ENCODE peak calls at places on chromosome 13, in five cellular contexts. One of them, this sample, is unnamed.

GRCh38 chr13:101942038-101942437 is 459.8 kb downstream of the FGF14 start:
- DNase-seq in CD4-positive, alpha-beta T cell: no peak
- DNase-seq in mesendoderm: peak; percentile 71
- DNase-seq in psoas muscle: no peak
- DNase-seq in brain microvascular endothelial cell: peak; percentile 43
- DNase-seq in this sample: peak; percentile 70

GRCh38 chr13:107459430-107459829 is 755.9 kb downstream of the LIG4 start:
- DNase-seq in CD4-positive, alpha-beta T cell: no peak
- DNase-seq in mesendoderm: no peak
- DNase-seq in psoas muscle: no peak
- DNase-seq in brain microvascular endothelial cell: peak; percentile 80
- DNase-seq in this sample: no peak

GRCh38 chr13:113552079-113552478 is 32.5 kb upstream of the TFDP1 start:
- DNase-seq in CD4-positive, alpha-beta T cell: no peak
- DNase-seq in mesendoderm: no peak
- DNase-seq in psoas muscle: no peak
- DNase-seq in brain microvascular endothelial cell: no peak
- DNase-seq in this sample: peak; percentile 32

GRCh38 chr13:51549050-51549449 is 35.2 kb upstream of the WDFY2 start:
- DNase-seq in CD4-positive, alpha-beta T cell: no peak
- DNase-seq in mesendoderm: peak; percentile 75
- DNase-seq in psoas muscle: no peak
- DNase-seq in brain microvascular endothelial cell: no peak
- DNase-seq in this sample: peak; percentile 62

GRCh38 chr13:108437496-108437895 is 168.0 kb downstream of the TNFSF13B start:
- DNase-seq in CD4-positive, alpha-beta T cell: no peak
- DNase-seq in mesendoderm: no peak
- DNase-seq in psoas muscle: no peak
- DNase-seq in brain microvascular endothelial cell: peak; percentile 70
- DNase-seq in this sample: no peak

GRCh38 chr13:105147481-105147880 is 1388.0 kb downstream of the EFNB2 start:
- DNase-seq in CD4-positive, alpha-beta T cell: no peak
- DNase-seq in mesendoderm: no peak
- DNase-seq in psoas muscle: no peak
- DNase-seq in brain microvascular endothelial cell: no peak
- DNase-seq in this sample: no peak

GRCh38 chr13:73961181-73961580 is 173.0 kb downstream of the KLF12 start:
- DNase-seq in CD4-positive, alpha-beta T cell: no peak
- DNase-seq in mesendoderm: no peak
- DNase-seq in psoas muscle: no peak
- DNase-seq in brain microvascular endothelial cell: no peak
- DNase-seq in this sample: no peak

GRCh38 chr13:27182844-27183497 is 11.4 kb upstream of the USP12 start:
- DNase-seq in CD4-positive, alpha-beta T cell: no peak
- DNase-seq in mesendoderm: peak; percentile 46
- DNase-seq in psoas muscle: peak; percentile 69
- DNase-seq in brain microvascular endothelial cell: peak; percentile 92
- DNase-seq in this sample: no peak

GRCh38 chr13:46165485-46166220 is 16.3 kb downstream of the LCP1 start:
- DNase-seq in CD4-positive, alpha-beta T cell: no peak
- DNase-seq in mesendoderm: no peak
- DNase-seq in psoas muscle: no peak
- DNase-seq in brain microvascular endothelial cell: peak; percentile 48
- DNase-seq in this sample: no peak
- H3K27ac ChIP-seq in CD4-positive, alpha-beta T cell: peak overlapping the region; percentile 63
- H3K27ac ChIP-seq in mesendoderm: no peak overlapping the region
- H3K27ac ChIP-seq in psoas muscle: no peak overlapping the region
- H3K27ac ChIP-seq in brain microvascular endothelial cell: no peak overlapping the region
- H3K27ac ChIP-seq in this sample: no peak overlapping the region

GRCh38 chr13:41917641-41918040 is 43.3 kb downstream of the VWA8 start:
- DNase-seq in CD4-positive, alpha-beta T cell: no peak
- DNase-seq in mesendoderm: no peak
- DNase-seq in psoas muscle: no peak
- DNase-seq in brain microvascular endothelial cell: peak; percentile 53
- DNase-seq in this sample: no peak
- H3K27ac ChIP-seq in CD4-positive, alpha-beta T cell: peak overlapping the region; percentile 21
- H3K27ac ChIP-seq in mesendoderm: no peak overlapping the region
- H3K27ac ChIP-seq in psoas muscle: peak overlapping the region; percentile 71
- H3K27ac ChIP-seq in brain microvascular endothelial cell: peak overlapping the region; percentile 81
- H3K27ac ChIP-seq in this sample: no peak overlapping the region

GRCh38 chr13:30757026-30757425 is 21.7 kb downstream of the ALOX5AP start:
- DNase-seq in CD4-positive, alpha-beta T cell: no peak
- DNase-seq in mesendoderm: peak; percentile 91
- DNase-seq in psoas muscle: no peak
- DNase-seq in brain microvascular endothelial cell: no peak
- DNase-seq in this sample: peak; percentile 69
- H3K27ac ChIP-seq in CD4-positive, alpha-beta T cell: no peak overlapping the region
- H3K27ac ChIP-seq in mesendoderm: no peak overlapping the region
- H3K27ac ChIP-seq in psoas muscle: no peak overlapping the region
- H3K27ac ChIP-seq in brain microvascular endothelial cell: no peak overlapping the region
- H3K27ac ChIP-seq in this sample: no peak overlapping the region

GRCh38 chr13:44471686-44472085 is 98.1 kb downstream of the SERP2 start:
- DNase-seq in CD4-positive, alpha-beta T cell: no peak
- DNase-seq in mesendoderm: no peak
- DNase-seq in psoas muscle: no peak
- DNase-seq in brain microvascular endothelial cell: peak; percentile 52
- DNase-seq in this sample: no peak
- H3K27ac ChIP-seq in CD4-positive, alpha-beta T cell: no peak overlapping the region
- H3K27ac ChIP-seq in mesendoderm: no peak overlapping the region
- H3K27ac ChIP-seq in psoas muscle: no peak overlapping the region
- H3K27ac ChIP-seq in brain microvascular endothelial cell: peak overlapping the region; percentile 16
- H3K27ac ChIP-seq in this sample: no peak overlapping the region

GRCh38 chr13:41052441-41052840 is 8.9 kb upstream of the WBP4 start:
- DNase-seq in CD4-positive, alpha-beta T cell: no peak
- DNase-seq in mesendoderm: peak; percentile 13
- DNase-seq in psoas muscle: no peak
- DNase-seq in brain microvascular endothelial cell: no peak
- DNase-seq in this sample: no peak
- H3K27ac ChIP-seq in CD4-positive, alpha-beta T cell: no peak overlapping the region
- H3K27ac ChIP-seq in mesendoderm: no peak overlapping the region
- H3K27ac ChIP-seq in psoas muscle: no peak overlapping the region
- H3K27ac ChIP-seq in brain microvascular endothelial cell: no peak overlapping the region
- H3K27ac ChIP-seq in this sample: no peak overlapping the region

GRCh38 chr13:110291286-110291685 is 15.7 kb downstream of the COL4A1 start:
- DNase-seq in CD4-positive, alpha-beta T cell: no peak
- DNase-seq in mesendoderm: no peak
- DNase-seq in psoas muscle: no peak
- DNase-seq in brain microvascular endothelial cell: no peak
- DNase-seq in this sample: peak; percentile 20
- H3K27ac ChIP-seq in CD4-positive, alpha-beta T cell: no peak overlapping the region
- H3K27ac ChIP-seq in mesendoderm: no peak overlapping the region
- H3K27ac ChIP-seq in psoas muscle: no peak overlapping the region
- H3K27ac ChIP-seq in brain microvascular endothelial cell: no peak overlapping the region
- H3K27ac ChIP-seq in this sample: no peak overlapping the region

GRCh38 chr13:111227405-111227804 is 93.0 kb upstream of the TEX29 start:
- DNase-seq in CD4-positive, alpha-beta T cell: no peak
- DNase-seq in mesendoderm: no peak
- DNase-seq in psoas muscle: no peak
- DNase-seq in brain microvascular endothelial cell: no peak
- DNase-seq in this sample: no peak
- H3K27ac ChIP-seq in CD4-positive, alpha-beta T cell: no peak overlapping the region
- H3K27ac ChIP-seq in mesendoderm: no peak overlapping the region
- H3K27ac ChIP-seq in psoas muscle: peak overlapping the region; percentile 59
- H3K27ac ChIP-seq in brain microvascular endothelial cell: peak overlapping the region; percentile 100
- H3K27ac ChIP-seq in this sample: no peak overlapping the region

DNA sequence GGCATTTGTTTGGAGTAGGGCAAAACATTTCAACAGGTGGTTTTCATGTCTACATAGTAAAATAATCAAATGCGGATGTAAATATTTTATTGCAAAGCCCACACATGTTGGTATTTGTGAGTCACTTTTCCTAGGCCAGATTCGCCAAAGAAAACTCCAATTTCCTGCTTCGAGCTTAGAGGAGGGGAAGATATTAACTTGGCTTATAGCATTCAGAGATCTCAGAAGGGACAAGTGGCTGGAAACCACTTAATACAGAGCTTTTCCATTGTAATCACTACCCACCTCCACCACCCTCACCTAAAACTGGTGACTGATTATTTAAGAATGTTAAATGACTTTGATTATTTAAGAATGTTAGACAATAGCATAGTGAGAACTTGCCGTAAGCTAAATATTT is 530.6 kb upstream of the SPRY2 start:
- DNase-seq in CD4-positive, alpha-beta T cell: no peak
- DNase-seq in mesendoderm: peak; percentile 39
- DNase-seq in psoas muscle: no peak
- DNase-seq in brain microvascular endothelial cell: peak; percentile 49
- DNase-seq in this sample: no peak
- H3K27ac ChIP-seq in CD4-positive, alpha-beta T cell: no peak overlapping the region
- H3K27ac ChIP-seq in mesendoderm: no peak overlapping the region
- H3K27ac ChIP-seq in psoas muscle: no peak overlapping the region
- H3K27ac ChIP-seq in brain microvascular endothelial cell: peak overlapping the region; percentile 13
- H3K27ac ChIP-seq in this sample: no peak overlapping the region

GRCh38 chr13:40629678-40630384 is 36.6 kb downstream of the FOXO1 start:
- DNase-seq in CD4-positive, alpha-beta T cell: no peak
- DNase-seq in mesendoderm: no peak
- DNase-seq in psoas muscle: no peak
- DNase-seq in brain microvascular endothelial cell: no peak
- DNase-seq in this sample: no peak
- H3K27ac ChIP-seq in CD4-positive, alpha-beta T cell: no peak overlapping the region
- H3K27ac ChIP-seq in mesendoderm: no peak overlapping the region
- H3K27ac ChIP-seq in psoas muscle: no peak overlapping the region
- H3K27ac ChIP-seq in brain microvascular endothelial cell: no peak overlapping the region
- H3K27ac ChIP-seq in this sample: no peak overlapping the region

GRCh38 chr13:36360863-36361262 is 14.7 kb upstream of the SPART start:
- DNase-seq in CD4-positive, alpha-beta T cell: no peak
- DNase-seq in mesendoderm: no peak
- DNase-seq in psoas muscle: no peak
- DNase-seq in brain microvascular endothelial cell: no peak
- DNase-seq in this sample: no peak
- H3K27ac ChIP-seq in CD4-positive, alpha-beta T cell: no peak overlapping the region
- H3K27ac ChIP-seq in mesendoderm: no peak overlapping the region
- H3K27ac ChIP-seq in psoas muscle: no peak overlapping the region
- H3K27ac ChIP-seq in brain microvascular endothelial cell: no peak overlapping the region
- H3K27ac ChIP-seq in this sample: no peak overlapping the region